ENCODE peak calls at places on chromosomes 5 and 9, in six cellular contexts. Q, Z, J, E, N and S are unnamed samples.

GRCh38 chr5:123154857-123155467 is 65.9 kb downstream of the PRDM6 start:
- DNase-seq in N (no peak), Q (no peak), E (no peak), Z (no peak), J (no peak), S (no peak)

GRCh38 chr9:126126807-126127206 is 199.8 kb upstream of the MVB12B start:
- DNase-seq in E (no peak), Z (peak), N (peak), J (no peak), Q (no peak), S (no peak)

GRCh38 chr5:62909331-62909730 is 330.7 kb downstream of the LRRC70 start:
- DNase-seq in Q (no peak), Z (no peak), E (no peak), N (no peak), J (no peak), S (no peak)

GRCh38 chr5:167952278-167952990 is 339.0 kb upstream of the WWC1 start:
- DNase-seq in E (no peak), N (no peak), J (no peak), Q (no peak), Z (no peak), S (no peak)

GRCh38 chr5:124352312-124352711 is 394.1 kb downstream of the ZNF608 start:
- DNase-seq in J (no peak), Z (no peak), N (no peak), E (no peak), Q (no peak), S (no peak)

GRCh38 chr5:90221947-90222346 is 187.6 kb downstream of the CETN3 start:
- DNase-seq in J (no peak), Z (no peak), Q (no peak), N (no peak), E (no peak), S (no peak)

GRCh38 chr5:180799194-180799593 is 3.4 kb downstream of the MGAT1 start:
- DNase-seq in Q (no peak), E (no peak), Z (peak), N (no peak), J (no peak), S (peak)

GRCh38 chr5:81105261-81105877 is 127.8 kb upstream of the CKMT2 start:
- DNase-seq in N (no peak), J (no peak), Z (no peak), E (no peak), Q (no peak), S (no peak)

GRCh38 chr9:129382281-129383004 is 204.4 kb upstream of the IER5L start:
- DNase-seq in Q (no peak), Z (no peak), J (no peak), E (no peak), N (peak), S (no peak)

GRCh38 chr9:127053908-127054307 is 68.5 kb downstream of the ANGPTL2 start:
- DNase-seq in Z (no peak), N (no peak), E (no peak), J (no peak), Q (no peak), S (no peak)

GRCh38 chr5:80960531-80961375 is 590 bp downstream of the RASGRF2 start:
- DNase-seq in N (peak), E (no peak), J (peak), Q (no peak), Z (peak), S (peak)

GRCh38 chr9:120841930-120842684 is 615 bp downstream of the PSMD5 start:
- DNase-seq in Q (no peak), Z (no peak), J (no peak), E (no peak), N (no peak), S (no peak)

GRCh38 chr5:119269061-119269579 is 86.7 kb upstream of the TNFAIP8 start:
- DNase-seq in Z (no peak), N (peak), J (peak), E (peak), Q (no peak), S (peak)

GRCh38 chr5:167861134-167861930 is 430.1 kb upstream of the WWC1 start:
- DNase-seq in E (no peak), Z (peak), Q (no peak), N (peak), J (no peak), S (peak)

GRCh38 chr5:131382407-131383395 is 118.8 kb downstream of the CDC42SE2 start:
- DNase-seq in E (peak), Q (peak), Z (no peak), J (peak), N (peak), S (peak)

GRCh38 chr5:38208782-38209378 is 49.5 kb upstream of the EGFLAM start:
- DNase-seq in J (peak), Q (no peak), E (peak), N (peak), Z (no peak), S (peak)

GRCh38 chr5:77015938-77016569 is 14.2 kb upstream of the AGGF1 start:
- DNase-seq in Q (no peak), N (no peak), Z (no peak), E (peak), J (peak), S (peak)

GRCh38 chr5:53090229-53090628 is 19.3 kb downstream of the MOCS2 start:
- DNase-seq in E (no peak), Q (no peak), N (no peak), J (no peak), Z (no peak), S (no peak)

GRCh38 chr5:69152731-69153130 is 14.2 kb upstream of the CCNB1 start:
- DNase-seq in Q (no peak), J (no peak), Z (no peak), N (no peak), E (no peak), S (no peak)

GRCh38 chr9:131439224-131439623 is 45.3 kb downstream of the PRRC2B start:
- DNase-seq in Q (no peak), J (no peak), Z (no peak), N (no peak), E (no peak), S (no peak)

GRCh38 chr5:123422433-123423277 is 548 bp downstream of the CEP120 start:
- DNase-seq in E (peak), N (no peak), J (peak), Q (no peak), Z (no peak), S (peak)

GRCh38 chr5:141402553-141403328 is at the start of gene PCDHGA9:
- DNase-seq in Q (no peak), N (peak), J (no peak), Z (no peak), E (peak), S (no peak)

GRCh38 chr9:83583151-83584014 is 39.6 kb upstream of the IDNK start:
- DNase-seq in J (peak), Q (no peak), Z (peak), E (peak), N (peak), S (peak)

GRCh38 chr5:14806452-14806851 is 65.1 kb downstream of the ANKH start:
- DNase-seq in Z (no peak), E (no peak), N (no peak), Q (no peak), J (no peak), S (no peak)

GRCh38 chr9:117587263-117587662 is 116.9 kb upstream of the TLR4 start:
- DNase-seq in E (no peak), Q (no peak), Z (no peak), N (no peak), J (no peak), S (no peak)

GRCh38 chr5:78777901-78778300 is 129.3 kb upstream of the LHFPL2 start:
- DNase-seq in Z (no peak), J (no peak), E (peak), N (no peak), Q (no peak), S (no peak)

GRCh38 chr9:7129391-7129790 is 371.6 kb downstream of the KDM4C start:
- DNase-seq in N (no peak), Z (no peak), Q (no peak), J (no peak), E (no peak), S (no peak)

GRCh38 chr9:94874316-94874715 is 147.8 kb downstream of the AOPEP start:
- DNase-seq in Z (peak), J (no peak), E (no peak), N (no peak), Q (no peak), S (no peak)

GRCh38 chr5:101517795-101518194 is 614.7 kb upstream of the ST8SIA4 start:
- DNase-seq in E (no peak), N (no peak), J (no peak), Z (no peak), Q (no peak), S (no peak)

GRCh38 chr9:128553695-128554094 is 1.3 kb downstream of the SPTAN1 start:
- DNase-seq in E (no peak), N (no peak), Z (no peak), J (no peak), Q (no peak), S (peak)

DNA sequence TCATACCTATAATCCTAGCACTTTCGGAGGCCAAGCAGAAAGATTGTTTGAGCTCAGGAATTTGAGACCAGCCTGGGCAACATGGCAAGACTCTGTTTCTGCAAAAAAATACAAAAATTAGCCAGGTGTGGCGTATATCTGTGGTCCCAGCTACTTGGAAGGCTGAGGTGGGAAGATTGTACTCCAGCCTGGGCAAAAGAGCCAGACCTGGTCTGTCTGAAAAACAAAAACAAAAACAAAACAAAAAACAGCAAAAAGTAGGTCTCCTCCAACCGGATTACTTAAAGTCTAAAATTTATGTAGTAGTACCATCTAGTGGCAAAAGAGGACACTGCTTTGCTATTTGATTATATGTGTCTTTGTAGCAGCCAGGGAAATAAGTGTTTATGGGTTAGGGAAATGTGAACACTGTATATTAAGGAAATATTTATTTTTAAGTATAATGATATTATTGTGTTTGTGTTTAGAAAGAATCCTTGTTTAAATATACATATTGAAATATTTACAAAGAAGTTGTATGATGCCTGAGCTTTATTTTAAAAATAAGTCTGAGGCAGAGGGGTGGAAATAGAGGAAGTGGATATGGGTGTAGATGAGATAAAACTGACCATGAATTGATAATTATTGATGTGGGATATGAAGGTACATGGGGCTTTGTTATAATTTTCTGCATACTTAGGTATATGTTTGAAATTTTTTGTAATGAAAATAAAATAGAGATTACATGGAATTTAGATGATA is 20.0 kb downstream of the APC start:
- DNase-seq in E (peak), J (peak), N (peak), Q (peak), Z (no peak), S (peak)
- TF ChIP-seq CHD2 in E (no peak), J (no peak), N (no peak), Q (no peak), Z (no peak), S (no peak)

DNA sequence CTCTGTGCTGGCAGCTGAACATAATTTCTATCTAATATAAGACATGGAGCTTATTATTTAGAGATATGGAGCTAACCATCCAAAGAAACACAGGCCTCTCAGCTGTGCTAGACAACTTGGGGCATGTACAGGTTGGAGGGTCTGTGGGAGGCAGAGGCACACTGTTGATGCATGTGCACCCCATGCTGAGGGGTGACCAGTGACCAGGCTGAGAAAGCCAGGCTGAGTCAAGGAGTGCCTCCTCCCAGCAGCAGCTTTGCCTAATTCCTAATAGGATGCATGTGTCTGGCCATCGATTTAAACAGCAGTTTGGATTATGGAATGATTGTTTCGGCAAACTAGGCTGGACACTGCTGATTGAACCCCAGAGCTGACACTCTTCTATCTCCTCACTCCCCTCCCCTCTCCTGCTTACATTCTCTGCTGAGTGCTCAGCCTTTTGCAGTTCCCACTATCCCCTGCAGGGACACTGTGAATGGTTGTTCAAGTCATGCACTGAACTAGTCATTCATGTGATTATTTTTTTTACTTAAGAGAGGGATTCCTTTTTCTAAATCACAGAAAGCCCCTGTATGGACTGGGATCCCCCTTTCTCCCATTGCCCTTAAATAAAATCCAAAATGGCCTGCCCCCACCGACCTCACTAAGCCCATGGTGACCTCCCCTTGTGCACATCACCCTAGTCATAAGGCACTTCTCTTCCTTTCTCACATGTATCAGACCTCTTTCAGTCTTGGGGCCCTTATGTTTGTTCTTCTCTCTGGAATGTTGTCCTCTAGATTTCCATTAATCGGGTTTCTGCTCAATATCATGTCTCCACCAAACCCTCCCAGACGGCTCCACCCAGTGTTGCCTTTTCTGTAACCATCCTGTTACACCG is 196.0 kb downstream of the ERCC6L2 start:
- DNase-seq in N (peak), Z (peak), Q (no peak), E (peak), J (peak), S (peak)
- TF ChIP-seq CHD2 in N (no peak), Z (no peak), Q (no peak), E (no peak), J (no peak), S (no peak)

GRCh38 chr5:178273665-178274541 is 41.3 kb upstream of the PHYKPL start:
- DNase-seq in E (no peak), N (no peak), Z (no peak), Q (no peak), J (no peak), S (no peak)
- TF ChIP-seq CHD2 in E (no peak), N (no peak), Z (no peak), Q (no peak), J (no peak), S (no peak)

DNA sequence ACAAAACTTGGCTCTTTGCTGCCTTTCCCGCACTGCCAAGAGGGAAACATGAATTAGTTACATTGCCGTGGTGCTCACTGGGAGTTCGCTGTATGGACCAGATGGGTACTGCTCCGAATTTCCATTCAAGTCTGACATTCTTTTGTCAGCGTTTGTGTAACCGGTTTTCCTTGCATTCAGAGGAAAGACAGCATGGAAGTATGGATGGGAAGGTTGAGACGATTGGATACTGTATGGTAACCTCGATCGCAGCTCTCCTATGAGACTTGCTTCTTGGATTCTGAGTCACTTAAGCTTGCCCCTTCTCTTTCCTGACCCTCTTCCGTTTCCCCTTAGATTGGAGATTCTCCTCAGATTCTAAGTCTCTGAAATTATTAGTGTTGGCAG is 625 bp upstream of the UBLCP1 start:
- DNase-seq in Q (no peak), J (no peak), E (no peak), N (peak), Z (no peak), S (peak)
- TF ChIP-seq CHD2 in Q (no peak), J (no peak), E (no peak), N (no peak), Z (no peak), S (no peak)

GRCh38 chr5:74272019-74272775 is 368.3 kb downstream of the ENC1 start:
- DNase-seq in E (no peak), N (no peak), Q (no peak), J (peak), Z (no peak), S (no peak)
- TF ChIP-seq CHD2 in E (no peak), N (no peak), Q (no peak), J (no peak), Z (no peak), S (no peak)

DNA sequence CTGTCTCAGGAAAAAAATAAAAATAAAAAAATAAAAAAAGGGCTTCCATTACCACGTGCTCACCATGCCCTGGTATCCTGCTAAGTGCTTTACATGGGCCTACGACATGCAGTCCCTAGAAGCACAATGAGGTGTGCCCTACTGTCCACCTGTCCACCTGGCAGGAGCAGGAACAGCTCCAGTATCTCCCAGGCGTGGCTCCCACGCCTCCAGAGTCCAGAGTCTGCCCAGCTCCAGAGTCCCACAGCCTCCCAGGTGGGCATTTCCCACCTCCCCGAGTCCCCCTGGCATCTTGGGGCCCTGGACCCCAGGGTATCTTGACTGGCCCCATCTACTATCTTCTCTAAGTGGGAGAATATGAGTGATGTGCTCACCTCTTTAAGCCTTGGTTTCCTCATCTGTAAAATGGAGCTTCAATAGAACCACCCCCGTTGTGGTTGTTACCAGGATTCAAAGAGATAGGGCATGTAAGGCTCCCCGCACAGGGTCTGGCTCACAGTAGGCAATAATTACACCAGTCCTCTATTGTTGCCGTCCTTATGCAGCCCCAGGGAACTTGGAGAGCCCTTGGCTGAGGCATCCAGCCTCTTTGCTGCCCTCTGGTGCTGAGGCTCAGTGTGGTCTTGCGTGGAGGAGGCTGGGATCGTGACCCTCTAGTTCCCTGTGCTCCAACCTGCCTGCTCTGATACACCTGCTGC is 8.9 kb downstream of the CXCL14 start:
- DNase-seq in Q (no peak), N (peak), Z (peak), E (peak), J (peak), S (peak)
- TF ChIP-seq CHD2 in Q (no peak), N (no peak), Z (no peak), E (no peak), J (no peak), S (no peak)